ENCODE peak calls at places on chromosomes 2 and 18, in ten cellular contexts. One of them, this sample, is unnamed.

GRCh38 chr2:7083580-7084509 is 166.6 kb downstream of the RNF144A start:
- DNase-seq in A549: peak; percentile 64
- DNase-seq in fibroblast of lung: peak; percentile 41
- DNase-seq in ovary: no peak
- DNase-seq in RWPE1: no peak
- DNase-seq in heart left ventricle: no peak
- DNase-seq in prostate gland: no peak
- DNase-seq in esophagus squamous epithelium: no peak
- DNase-seq in IMR-90: peak; percentile 25
- DNase-seq in CD4-positive, CD25-positive, alpha-beta regulatory T cell: no peak
- DNase-seq in this sample: no peak

GRCh38 chr18:7598167-7599062 is 31.3 kb downstream of the PTPRM start:
- DNase-seq in A549: no peak
- DNase-seq in fibroblast of lung: peak; percentile 58
- DNase-seq in ovary: peak; percentile 17
- DNase-seq in RWPE1: no peak
- DNase-seq in heart left ventricle: no peak
- DNase-seq in prostate gland: no peak
- DNase-seq in esophagus squamous epithelium: no peak
- DNase-seq in IMR-90: peak; percentile 66
- DNase-seq in CD4-positive, CD25-positive, alpha-beta regulatory T cell: no peak
- DNase-seq in this sample: peak; percentile 69

GRCh38 chr18:73545497-73545896 is 602.1 kb downstream of the FBXO15 start:
- DNase-seq in A549: no peak
- DNase-seq in fibroblast of lung: no peak
- DNase-seq in ovary: no peak
- DNase-seq in RWPE1: peak; percentile 2
- DNase-seq in heart left ventricle: no peak
- DNase-seq in prostate gland: no peak
- DNase-seq in esophagus squamous epithelium: no peak
- DNase-seq in IMR-90: peak; percentile 46
- DNase-seq in CD4-positive, CD25-positive, alpha-beta regulatory T cell: no peak
- DNase-seq in this sample: no peak

GRCh38 chr2:172639823-172640222 is 83.9 kb downstream of the PDK1 start:
- DNase-seq in A549: no peak
- DNase-seq in fibroblast of lung: peak; percentile 98
- DNase-seq in ovary: no peak
- DNase-seq in RWPE1: no peak
- DNase-seq in heart left ventricle: no peak
- DNase-seq in prostate gland: no peak
- DNase-seq in esophagus squamous epithelium: no peak
- DNase-seq in IMR-90: peak; percentile 99
- DNase-seq in CD4-positive, CD25-positive, alpha-beta regulatory T cell: no peak
- DNase-seq in this sample: peak; percentile 63

GRCh38 chr2:190867182-190867581 is 13.4 kb upstream of the GLS start:
- DNase-seq in A549: no peak
- DNase-seq in fibroblast of lung: peak; percentile 72
- DNase-seq in ovary: no peak
- DNase-seq in RWPE1: no peak
- DNase-seq in heart left ventricle: no peak
- DNase-seq in prostate gland: no peak
- DNase-seq in esophagus squamous epithelium: no peak
- DNase-seq in IMR-90: peak; percentile 87
- DNase-seq in CD4-positive, CD25-positive, alpha-beta regulatory T cell: no peak
- DNase-seq in this sample: no peak

GRCh38 chr18:31156831-31157763 is 5.6 kb downstream of the DSC1 start:
- DNase-seq in A549: no peak
- DNase-seq in fibroblast of lung: no peak
- DNase-seq in ovary: no peak
- DNase-seq in RWPE1: peak; percentile 23
- DNase-seq in heart left ventricle: no peak
- DNase-seq in prostate gland: peak; percentile 59
- DNase-seq in esophagus squamous epithelium: no peak
- DNase-seq in IMR-90: no peak
- DNase-seq in CD4-positive, CD25-positive, alpha-beta regulatory T cell: no peak
- DNase-seq in this sample: no peak

GRCh38 chr2:215847718-215848117 is 165.6 kb downstream of the MREG start:
- DNase-seq in A549: no peak
- DNase-seq in fibroblast of lung: no peak
- DNase-seq in ovary: no peak
- DNase-seq in RWPE1: no peak
- DNase-seq in heart left ventricle: no peak
- DNase-seq in prostate gland: no peak
- DNase-seq in esophagus squamous epithelium: no peak
- DNase-seq in IMR-90: peak; percentile 21
- DNase-seq in CD4-positive, CD25-positive, alpha-beta regulatory T cell: no peak
- DNase-seq in this sample: no peak

GRCh38 chr2:41896186-41896846 is 151.5 kb upstream of the PKDCC start:
- DNase-seq in A549: no peak
- DNase-seq in fibroblast of lung: no peak
- DNase-seq in ovary: no peak
- DNase-seq in RWPE1: no peak
- DNase-seq in heart left ventricle: no peak
- DNase-seq in prostate gland: no peak
- DNase-seq in esophagus squamous epithelium: no peak
- DNase-seq in IMR-90: no peak
- DNase-seq in CD4-positive, CD25-positive, alpha-beta regulatory T cell: no peak
- DNase-seq in this sample: no peak

GRCh38 chr2:217459675-217460405 is 543.0 kb downstream of the TNS1 start:
- DNase-seq in A549: no peak
- DNase-seq in fibroblast of lung: no peak
- DNase-seq in ovary: no peak
- DNase-seq in RWPE1: no peak
- DNase-seq in heart left ventricle: no peak
- DNase-seq in prostate gland: no peak
- DNase-seq in esophagus squamous epithelium: no peak
- DNase-seq in IMR-90: peak; percentile 55
- DNase-seq in CD4-positive, CD25-positive, alpha-beta regulatory T cell: no peak
- DNase-seq in this sample: no peak
- H3K27ac ChIP-seq in A549: no peak overlapping the region
- H3K27ac ChIP-seq in fibroblast of lung: no peak overlapping the region
- H3K27ac ChIP-seq in ovary: no peak overlapping the region
- H3K27ac ChIP-seq in RWPE1: no peak overlapping the region
- H3K27ac ChIP-seq in heart left ventricle: no peak overlapping the region
- H3K27ac ChIP-seq in prostate gland: no peak overlapping the region
- H3K27ac ChIP-seq in esophagus squamous epithelium: no peak overlapping the region
- H3K27ac ChIP-seq in IMR-90: no peak overlapping the region
- H3K27ac ChIP-seq in CD4-positive, CD25-positive, alpha-beta regulatory T cell: no peak overlapping the region
- H3K27ac ChIP-seq in this sample: no peak overlapping the region

GRCh38 chr2:133657591-133657990 is 89.3 kb upstream of the NCKAP5 start:
- DNase-seq in A549: no peak
- DNase-seq in fibroblast of lung: no peak
- DNase-seq in ovary: no peak
- DNase-seq in RWPE1: no peak
- DNase-seq in heart left ventricle: no peak
- DNase-seq in prostate gland: no peak
- DNase-seq in esophagus squamous epithelium: no peak
- DNase-seq in IMR-90: peak; percentile 41
- DNase-seq in CD4-positive, CD25-positive, alpha-beta regulatory T cell: no peak
- DNase-seq in this sample: peak; percentile 88

GRCh38 chr2:133655565-133656113 is 87.4 kb upstream of the NCKAP5 start:
- DNase-seq in A549: no peak
- DNase-seq in fibroblast of lung: no peak
- DNase-seq in ovary: no peak
- DNase-seq in RWPE1: no peak
- DNase-seq in heart left ventricle: no peak
- DNase-seq in prostate gland: no peak
- DNase-seq in esophagus squamous epithelium: no peak
- DNase-seq in IMR-90: no peak
- DNase-seq in CD4-positive, CD25-positive, alpha-beta regulatory T cell: no peak
- DNase-seq in this sample: no peak

GRCh38 chr2:133652407-133652806 is 84.1 kb upstream of the NCKAP5 start:
- DNase-seq in A549: no peak
- DNase-seq in fibroblast of lung: peak; percentile 75
- DNase-seq in ovary: no peak
- DNase-seq in RWPE1: no peak
- DNase-seq in heart left ventricle: no peak
- DNase-seq in prostate gland: no peak
- DNase-seq in esophagus squamous epithelium: no peak
- DNase-seq in IMR-90: peak; percentile 68
- DNase-seq in CD4-positive, CD25-positive, alpha-beta regulatory T cell: no peak
- DNase-seq in this sample: no peak

GRCh38 chr2:133651861-133652260 is 83.6 kb upstream of the NCKAP5 start:
- DNase-seq in A549: no peak
- DNase-seq in fibroblast of lung: no peak
- DNase-seq in ovary: no peak
- DNase-seq in RWPE1: no peak
- DNase-seq in heart left ventricle: no peak
- DNase-seq in prostate gland: no peak
- DNase-seq in esophagus squamous epithelium: no peak
- DNase-seq in IMR-90: no peak
- DNase-seq in CD4-positive, CD25-positive, alpha-beta regulatory T cell: no peak
- DNase-seq in this sample: no peak

GRCh38 chr2:133653116-133653515 is 84.9 kb upstream of the NCKAP5 start:
- DNase-seq in A549: no peak
- DNase-seq in fibroblast of lung: no peak
- DNase-seq in ovary: no peak
- DNase-seq in RWPE1: no peak
- DNase-seq in heart left ventricle: no peak
- DNase-seq in prostate gland: no peak
- DNase-seq in esophagus squamous epithelium: no peak
- DNase-seq in IMR-90: no peak
- DNase-seq in CD4-positive, CD25-positive, alpha-beta regulatory T cell: no peak
- DNase-seq in this sample: no peak
- H3K27ac ChIP-seq in A549: no peak overlapping the region
- H3K27ac ChIP-seq in fibroblast of lung: no peak overlapping the region
- H3K27ac ChIP-seq in ovary: no peak overlapping the region
- H3K27ac ChIP-seq in RWPE1: no peak overlapping the region
- H3K27ac ChIP-seq in heart left ventricle: no peak overlapping the region
- H3K27ac ChIP-seq in prostate gland: no peak overlapping the region
- H3K27ac ChIP-seq in esophagus squamous epithelium: no peak overlapping the region
- H3K27ac ChIP-seq in IMR-90: no peak overlapping the region
- H3K27ac ChIP-seq in CD4-positive, CD25-positive, alpha-beta regulatory T cell: no peak overlapping the region
- H3K27ac ChIP-seq in this sample: no peak overlapping the region

GRCh38 chr2:143123911-143124310 is 5.3 kb upstream of the ARHGAP15 start:
- DNase-seq in A549: no peak
- DNase-seq in fibroblast of lung: no peak
- DNase-seq in ovary: no peak
- DNase-seq in RWPE1: no peak
- DNase-seq in heart left ventricle: no peak
- DNase-seq in prostate gland: no peak
- DNase-seq in esophagus squamous epithelium: no peak
- DNase-seq in IMR-90: no peak
- DNase-seq in CD4-positive, CD25-positive, alpha-beta regulatory T cell: no peak
- DNase-seq in this sample: no peak

GRCh38 chr2:143132360-143132759 is 3.1 kb downstream of the ARHGAP15 start:
- DNase-seq in A549: no peak
- DNase-seq in fibroblast of lung: no peak
- DNase-seq in ovary: no peak
- DNase-seq in RWPE1: no peak
- DNase-seq in heart left ventricle: no peak
- DNase-seq in prostate gland: no peak
- DNase-seq in esophagus squamous epithelium: no peak
- DNase-seq in IMR-90: no peak
- DNase-seq in CD4-positive, CD25-positive, alpha-beta regulatory T cell: no peak
- DNase-seq in this sample: no peak

GRCh38 chr2:143133783-143134182 is 4.6 kb downstream of the ARHGAP15 start:
- DNase-seq in A549: no peak
- DNase-seq in fibroblast of lung: no peak
- DNase-seq in ovary: no peak
- DNase-seq in RWPE1: no peak
- DNase-seq in heart left ventricle: no peak
- DNase-seq in prostate gland: no peak
- DNase-seq in esophagus squamous epithelium: no peak
- DNase-seq in IMR-90: no peak
- DNase-seq in CD4-positive, CD25-positive, alpha-beta regulatory T cell: no peak
- DNase-seq in this sample: no peak

GRCh38 chr2:143125647-143126046 is 3.6 kb upstream of the ARHGAP15 start:
- DNase-seq in A549: no peak
- DNase-seq in fibroblast of lung: peak; percentile 20
- DNase-seq in ovary: no peak
- DNase-seq in RWPE1: no peak
- DNase-seq in heart left ventricle: no peak
- DNase-seq in prostate gland: no peak
- DNase-seq in esophagus squamous epithelium: no peak
- DNase-seq in IMR-90: no peak
- DNase-seq in CD4-positive, CD25-positive, alpha-beta regulatory T cell: no peak
- DNase-seq in this sample: no peak

DNA sequence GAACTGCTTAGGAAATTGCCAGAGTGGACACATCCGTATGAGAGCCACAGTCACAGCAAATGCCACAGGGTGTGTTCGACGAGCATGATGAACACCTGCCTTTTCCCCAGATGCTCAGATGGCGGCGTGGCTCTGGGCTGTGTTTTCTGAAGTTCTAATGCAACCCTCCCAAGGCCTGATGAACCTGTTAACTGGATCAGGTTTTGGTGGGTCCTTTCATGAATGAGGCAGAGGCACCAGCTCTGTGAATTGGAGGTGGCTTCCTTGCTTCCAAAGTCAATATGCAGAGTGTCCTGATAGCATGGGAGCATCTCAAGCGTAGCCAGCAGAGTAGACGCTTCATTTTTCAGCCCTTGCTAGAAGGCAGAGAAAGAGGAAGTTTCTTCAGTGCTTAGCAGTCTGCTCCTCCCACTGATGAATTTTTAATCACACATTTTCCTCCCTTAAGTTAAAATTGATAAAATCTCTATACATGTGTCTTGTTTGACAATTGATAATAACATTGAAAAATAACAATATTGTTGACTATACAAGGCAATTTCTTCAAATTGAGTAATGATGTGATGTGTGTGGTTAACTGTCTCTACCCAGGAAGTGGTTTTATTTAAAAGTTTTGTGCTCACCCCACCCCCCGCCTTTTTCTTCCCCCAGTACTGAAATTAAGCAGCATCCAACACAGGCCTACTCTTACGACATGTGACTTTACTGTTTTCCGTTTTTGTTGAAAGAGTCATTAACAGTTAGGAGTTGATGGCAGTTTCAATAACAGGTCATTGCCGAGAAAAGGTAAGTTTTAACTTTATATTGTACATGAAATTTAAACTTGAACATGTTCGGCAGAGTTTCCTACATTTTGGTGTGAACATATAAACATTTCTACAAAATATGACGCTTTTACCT is at the start of gene ARHGAP15:
- DNase-seq in A549: no peak
- DNase-seq in fibroblast of lung: no peak
- DNase-seq in ovary: no peak
- DNase-seq in RWPE1: no peak
- DNase-seq in heart left ventricle: peak; percentile 32
- DNase-seq in prostate gland: no peak
- DNase-seq in esophagus squamous epithelium: peak; percentile 8
- DNase-seq in IMR-90: no peak
- DNase-seq in CD4-positive, CD25-positive, alpha-beta regulatory T cell: peak; percentile 67
- DNase-seq in this sample: no peak
- H3K27ac ChIP-seq in A549: no peak within 1 kb of the TSS
- H3K27ac ChIP-seq in fibroblast of lung: no peak within 1 kb of the TSS
- H3K27ac ChIP-seq in ovary: no peak within 1 kb of the TSS
- H3K27ac ChIP-seq in RWPE1: no peak within 1 kb of the TSS
- H3K27ac ChIP-seq in heart left ventricle: peak within 1 kb of the TSS; percentile 92
- H3K27ac ChIP-seq in prostate gland: no peak within 1 kb of the TSS
- H3K27ac ChIP-seq in esophagus squamous epithelium: peak within 1 kb of the TSS; percentile 28
- H3K27ac ChIP-seq in IMR-90: no peak within 1 kb of the TSS
- H3K27ac ChIP-seq in CD4-positive, CD25-positive, alpha-beta regulatory T cell: peak within 1 kb of the TSS; percentile 95
- H3K27ac ChIP-seq in this sample: no peak within 1 kb of the TSS

DNA sequence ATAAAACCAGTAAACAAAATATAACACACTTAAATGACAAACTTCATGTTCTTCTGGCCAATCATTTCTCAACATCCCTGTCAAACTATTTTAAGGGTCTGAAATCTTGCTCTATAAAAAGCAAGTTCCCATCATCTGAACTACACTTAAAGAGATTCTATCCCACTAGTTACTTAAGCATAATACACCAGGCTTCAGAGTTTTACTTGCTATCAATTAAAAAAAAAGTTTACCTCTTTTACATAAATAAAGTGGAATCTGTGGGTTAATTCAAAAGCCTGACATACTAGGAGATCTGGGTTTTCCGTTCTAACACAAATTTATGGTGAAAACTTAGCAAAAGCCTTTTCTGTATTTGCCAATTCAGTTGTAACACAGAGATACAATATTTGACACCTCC is 1.9 kb downstream of the CLASP1 start:
- DNase-seq in A549: no peak
- DNase-seq in fibroblast of lung: no peak
- DNase-seq in ovary: no peak
- DNase-seq in RWPE1: no peak
- DNase-seq in heart left ventricle: no peak
- DNase-seq in prostate gland: no peak
- DNase-seq in esophagus squamous epithelium: no peak
- DNase-seq in IMR-90: no peak
- DNase-seq in CD4-positive, CD25-positive, alpha-beta regulatory T cell: no peak
- DNase-seq in this sample: no peak
- H3K27ac ChIP-seq in A549: no peak overlapping the region
- H3K27ac ChIP-seq in fibroblast of lung: peak overlapping the region; percentile 99
- H3K27ac ChIP-seq in ovary: no peak overlapping the region
- H3K27ac ChIP-seq in RWPE1: no peak overlapping the region
- H3K27ac ChIP-seq in heart left ventricle: peak overlapping the region; percentile 99
- H3K27ac ChIP-seq in prostate gland: no peak overlapping the region
- H3K27ac ChIP-seq in esophagus squamous epithelium: no peak overlapping the region
- H3K27ac ChIP-seq in IMR-90: no peak overlapping the region
- H3K27ac ChIP-seq in CD4-positive, CD25-positive, alpha-beta regulatory T cell: no peak overlapping the region
- H3K27ac ChIP-seq in this sample: no peak overlapping the region